ENCODE peak calls at places on chromosomes 12 and 14, in five cellular contexts. One of them, this sample, is unnamed. For H3K4me1 and H3K9me3, the result is how much of the 10 kb centered on the place peaks cover.

GRCh38 chr12:89669197-89669596 is 39.4 kb downstream of the ATP2B1 start:
- DNase-seq in mesenchymal stem cell: no peak
- DNase-seq in CD8-positive, alpha-beta T cell: no peak
- DNase-seq in upper lobe of right lung: no peak
- DNase-seq in HCT116: no peak
- DNase-seq in this sample: no peak

GRCh38 chr14:54893151-54893760 is 9.4 kb downstream of the GCH1 start:
- DNase-seq in upper lobe of right lung: no peak
- DNase-seq in mesenchymal stem cell: peak
- DNase-seq in HCT116: peak
- DNase-seq in CD8-positive, alpha-beta T cell: peak
- DNase-seq in this sample: no peak

GRCh38 chr12:66247741-66248140 is 54.6 kb upstream of the HELB start:
- DNase-seq in CD8-positive, alpha-beta T cell: no peak
- DNase-seq in upper lobe of right lung: no peak
- DNase-seq in mesenchymal stem cell: no peak
- DNase-seq in HCT116: no peak
- DNase-seq in this sample: no peak

GRCh38 chr14:88729159-88729558 is 63.6 kb downstream of the EML5 start:
- DNase-seq in CD8-positive, alpha-beta T cell: no peak
- DNase-seq in HCT116: no peak
- DNase-seq in upper lobe of right lung: no peak
- DNase-seq in mesenchymal stem cell: no peak
- DNase-seq in this sample: no peak

GRCh38 chr12:109758406-109759075 is 44.9 kb downstream of the FAM222A start:
- DNase-seq in HCT116: no peak
- DNase-seq in CD8-positive, alpha-beta T cell: peak
- DNase-seq in mesenchymal stem cell: no peak
- DNase-seq in upper lobe of right lung: peak
- DNase-seq in this sample: no peak

GRCh38 chr14:70955543-70956480 is 48.6 kb downstream of the PCNX1 start:
- DNase-seq in CD8-positive, alpha-beta T cell: peak
- DNase-seq in mesenchymal stem cell: peak
- DNase-seq in HCT116: no peak
- DNase-seq in upper lobe of right lung: no peak
- DNase-seq in this sample: no peak

GRCh38 chr12:127558363-127558762 is 708.6 kb upstream of the TMEM132C start:
- DNase-seq in mesenchymal stem cell: peak
- DNase-seq in HCT116: no peak
- DNase-seq in upper lobe of right lung: no peak
- DNase-seq in CD8-positive, alpha-beta T cell: no peak
- DNase-seq in this sample: no peak

GRCh38 chr12:94922561-94922960 is 80.9 kb downstream of the NDUFA12 start:
- DNase-seq in HCT116: no peak
- DNase-seq in CD8-positive, alpha-beta T cell: no peak
- DNase-seq in upper lobe of right lung: no peak
- DNase-seq in mesenchymal stem cell: no peak
- DNase-seq in this sample: no peak

GRCh38 chr14:53034036-53034435 is 83.2 kb upstream of the FERMT2 start:
- DNase-seq in upper lobe of right lung: no peak
- DNase-seq in CD8-positive, alpha-beta T cell: no peak
- DNase-seq in mesenchymal stem cell: no peak
- DNase-seq in HCT116: no peak
- DNase-seq in this sample: no peak

GRCh38 chr14:76089575-76089974 is 62.1 kb upstream of the GPATCH2L start:
- DNase-seq in upper lobe of right lung: no peak
- DNase-seq in HCT116: no peak
- DNase-seq in mesenchymal stem cell: no peak
- DNase-seq in CD8-positive, alpha-beta T cell: no peak
- DNase-seq in this sample: no peak

GRCh38 chr12:49040364-49040855 is 20.2 kb downstream of the KMT2D start:
- DNase-seq in mesenchymal stem cell: no peak
- DNase-seq in upper lobe of right lung: no peak
- DNase-seq in CD8-positive, alpha-beta T cell: no peak
- DNase-seq in HCT116: no peak
- DNase-seq in this sample: no peak

GRCh38 chr14:45810152-45810872 is 557.3 kb upstream of the MIS18BP1 start:
- DNase-seq in upper lobe of right lung: no peak
- DNase-seq in mesenchymal stem cell: peak
- DNase-seq in CD8-positive, alpha-beta T cell: no peak
- DNase-seq in HCT116: no peak
- DNase-seq in this sample: no peak

GRCh38 chr12:101338087-101338486 is 58.2 kb downstream of the UTP20 start:
- DNase-seq in CD8-positive, alpha-beta T cell: no peak
- DNase-seq in upper lobe of right lung: no peak
- DNase-seq in HCT116: no peak
- DNase-seq in mesenchymal stem cell: no peak
- DNase-seq in this sample: no peak

GRCh38 chr12:21831671-21832357 is 57.3 kb upstream of the KCNJ8 start:
- DNase-seq in HCT116: no peak
- DNase-seq in CD8-positive, alpha-beta T cell: no peak
- DNase-seq in upper lobe of right lung: no peak
- DNase-seq in mesenchymal stem cell: no peak
- DNase-seq in this sample: no peak

GRCh38 chr14:63896278-63896720 is 43.5 kb downstream of the SYNE2 start:
- DNase-seq in CD8-positive, alpha-beta T cell: no peak
- DNase-seq in mesenchymal stem cell: peak
- DNase-seq in upper lobe of right lung: no peak
- DNase-seq in HCT116: peak
- DNase-seq in this sample: no peak

GRCh38 chr14:32202468-32202865 is 602 bp downstream of the RNU6-8 start:
- DNase-seq in CD8-positive, alpha-beta T cell: no peak
- DNase-seq in HCT116: no peak
- DNase-seq in upper lobe of right lung: no peak
- DNase-seq in mesenchymal stem cell: peak
- DNase-seq in this sample: no peak

GRCh38 chr12:89038831-89039509 is 313.3 kb downstream of the DUSP6 start:
- DNase-seq in HCT116: no peak
- DNase-seq in upper lobe of right lung: no peak
- DNase-seq in mesenchymal stem cell: no peak
- DNase-seq in CD8-positive, alpha-beta T cell: no peak
- DNase-seq in this sample: no peak

GRCh38 chr14:104424406-104425072 is 155.0 kb upstream of the C14orf180 start:
- DNase-seq in mesenchymal stem cell: no peak
- DNase-seq in HCT116: no peak
- DNase-seq in upper lobe of right lung: peak
- DNase-seq in CD8-positive, alpha-beta T cell: no peak
- DNase-seq in this sample: no peak

GRCh38 chr14:104211242-104211641 is 72.9 kb downstream of the KIF26A start:
- DNase-seq in HCT116: no peak
- DNase-seq in CD8-positive, alpha-beta T cell: no peak
- DNase-seq in mesenchymal stem cell: no peak
- DNase-seq in upper lobe of right lung: no peak
- DNase-seq in this sample: no peak

GRCh38 chr14:24051789-24052655 is at the start of gene CARMIL3:
- DNase-seq in mesenchymal stem cell: peak
- DNase-seq in HCT116: no peak
- DNase-seq in CD8-positive, alpha-beta T cell: peak
- DNase-seq in upper lobe of right lung: peak
- DNase-seq in this sample: peak

GRCh38 chr12:124967016-124967739 is 21.8 kb downstream of the DHX37 start:
- DNase-seq in CD8-positive, alpha-beta T cell: no peak
- DNase-seq in HCT116: no peak
- DNase-seq in upper lobe of right lung: no peak
- DNase-seq in mesenchymal stem cell: no peak
- DNase-seq in this sample: no peak

GRCh38 chr12:102869571-102869970 is 47.5 kb downstream of the PAH start:
- DNase-seq in CD8-positive, alpha-beta T cell: no peak
- DNase-seq in HCT116: no peak
- DNase-seq in upper lobe of right lung: no peak
- DNase-seq in mesenchymal stem cell: no peak
- DNase-seq in this sample: no peak

GRCh38 chr12:103756443-103756842 is 84.6 kb downstream of the NT5DC3 start:
- DNase-seq in HCT116: no peak
- DNase-seq in CD8-positive, alpha-beta T cell: no peak
- DNase-seq in upper lobe of right lung: no peak
- DNase-seq in mesenchymal stem cell: no peak
- DNase-seq in this sample: no peak

GRCh38 chr14:30808576-30808975 is 65.8 kb upstream of the COCH start:
- DNase-seq in mesenchymal stem cell: no peak
- DNase-seq in upper lobe of right lung: no peak
- DNase-seq in HCT116: no peak
- DNase-seq in CD8-positive, alpha-beta T cell: no peak
- DNase-seq in this sample: no peak

GRCh38 chr12:59164991-59165718 is 244.9 kb upstream of the LRIG3 start:
- DNase-seq in mesenchymal stem cell: peak
- DNase-seq in upper lobe of right lung: no peak
- DNase-seq in CD8-positive, alpha-beta T cell: no peak
- DNase-seq in HCT116: peak
- DNase-seq in this sample: no peak

GRCh38 chr12:121038861-121039654 is at the start of gene OASL:
- DNase-seq in HCT116: no peak
- DNase-seq in CD8-positive, alpha-beta T cell: peak
- DNase-seq in upper lobe of right lung: peak
- DNase-seq in mesenchymal stem cell: no peak
- DNase-seq in this sample: peak

GRCh38 chr14:31232081-31232480 is 24.5 kb upstream of the HECTD1 start:
- DNase-seq in CD8-positive, alpha-beta T cell: no peak
- DNase-seq in upper lobe of right lung: no peak
- DNase-seq in HCT116: no peak
- DNase-seq in mesenchymal stem cell: no peak
- DNase-seq in this sample: no peak

GRCh38 chr12:13152756-13153155 is 43.8 kb upstream of the EMP1 start:
- DNase-seq in mesenchymal stem cell: no peak
- DNase-seq in CD8-positive, alpha-beta T cell: no peak
- DNase-seq in upper lobe of right lung: no peak
- DNase-seq in HCT116: no peak
- DNase-seq in this sample: no peak

GRCh38 chr12:2273288-2273687 is 220.5 kb downstream of the CACNA1C start:
- DNase-seq in mesenchymal stem cell: no peak
- DNase-seq in CD8-positive, alpha-beta T cell: no peak
- DNase-seq in HCT116: no peak
- DNase-seq in upper lobe of right lung: no peak
- DNase-seq in this sample: no peak

GRCh38 chr12:12427568-12427967 is 70.7 kb downstream of the BORCS5 start:
- DNase-seq in HCT116: no peak
- DNase-seq in mesenchymal stem cell: no peak
- DNase-seq in upper lobe of right lung: no peak
- DNase-seq in CD8-positive, alpha-beta T cell: no peak
- DNase-seq in this sample: no peak

GRCh38 chr12:1841606-1842182 is 21.3 kb downstream of the LRTM2 start:
- DNase-seq in HCT116: no peak
- DNase-seq in upper lobe of right lung: peak
- DNase-seq in mesenchymal stem cell: no peak
- DNase-seq in CD8-positive, alpha-beta T cell: no peak
- DNase-seq in this sample: no peak

GRCh38 chr12:122368361-122369073 is 54.0 kb downstream of the CLIP1 start:
- DNase-seq in CD8-positive, alpha-beta T cell: no peak
- DNase-seq in HCT116: no peak
- DNase-seq in upper lobe of right lung: no peak
- DNase-seq in mesenchymal stem cell: peak
- DNase-seq in this sample: no peak

GRCh38 chr14:97359391-97359790 is 562.2 kb downstream of the VRK1 start:
- DNase-seq in upper lobe of right lung: no peak
- DNase-seq in HCT116: no peak
- DNase-seq in CD8-positive, alpha-beta T cell: no peak
- DNase-seq in mesenchymal stem cell: no peak
- DNase-seq in this sample: no peak

GRCh38 chr12:116556964-116557706 is 2.0 kb upstream of the MAP1LC3B2 start:
- DNase-seq in CD8-positive, alpha-beta T cell: no peak
- DNase-seq in upper lobe of right lung: no peak
- DNase-seq in HCT116: no peak
- DNase-seq in mesenchymal stem cell: peak
- DNase-seq in this sample: no peak
- H3K27ac ChIP-seq in CD8-positive, alpha-beta T cell: no peak
- H3K27ac ChIP-seq in upper lobe of right lung: no peak
- H3K27ac ChIP-seq in HCT116: no peak
- H3K27ac ChIP-seq in mesenchymal stem cell: no peak
- H3K27ac ChIP-seq in this sample: no peak

GRCh38 chr12:6372403-6373003 is 2.9 kb downstream of the SCNN1A start:
- DNase-seq in upper lobe of right lung: peak
- DNase-seq in mesenchymal stem cell: peak
- DNase-seq in HCT116: peak
- DNase-seq in CD8-positive, alpha-beta T cell: no peak
- DNase-seq in this sample: no peak
- H3K4me1 ChIP-seq in upper lobe of right lung: half or more
- H3K4me1 ChIP-seq in mesenchymal stem cell: half or more
- H3K4me1 ChIP-seq in HCT116: half or more
- H3K4me1 ChIP-seq in CD8-positive, alpha-beta T cell: under half
- H3K4me1 ChIP-seq in this sample: under half

GRCh38 chr14:105745433-105746123 is 219.2 kb downstream of the TMEM121 start:
- DNase-seq in HCT116: no peak
- DNase-seq in mesenchymal stem cell: no peak
- DNase-seq in CD8-positive, alpha-beta T cell: no peak
- DNase-seq in upper lobe of right lung: no peak
- DNase-seq in this sample: no peak

GRCh38 chr14:105748204-105748578 is 221.8 kb downstream of the TMEM121 start:
- DNase-seq in CD8-positive, alpha-beta T cell: no peak
- DNase-seq in upper lobe of right lung: peak
- DNase-seq in HCT116: no peak
- DNase-seq in mesenchymal stem cell: no peak
- DNase-seq in this sample: no peak

GRCh38 chr14:105742531-105742848 is 216.1 kb downstream of the TMEM121 start:
- DNase-seq in mesenchymal stem cell: no peak
- DNase-seq in CD8-positive, alpha-beta T cell: no peak
- DNase-seq in HCT116: no peak
- DNase-seq in upper lobe of right lung: no peak
- DNase-seq in this sample: no peak

DNA sequence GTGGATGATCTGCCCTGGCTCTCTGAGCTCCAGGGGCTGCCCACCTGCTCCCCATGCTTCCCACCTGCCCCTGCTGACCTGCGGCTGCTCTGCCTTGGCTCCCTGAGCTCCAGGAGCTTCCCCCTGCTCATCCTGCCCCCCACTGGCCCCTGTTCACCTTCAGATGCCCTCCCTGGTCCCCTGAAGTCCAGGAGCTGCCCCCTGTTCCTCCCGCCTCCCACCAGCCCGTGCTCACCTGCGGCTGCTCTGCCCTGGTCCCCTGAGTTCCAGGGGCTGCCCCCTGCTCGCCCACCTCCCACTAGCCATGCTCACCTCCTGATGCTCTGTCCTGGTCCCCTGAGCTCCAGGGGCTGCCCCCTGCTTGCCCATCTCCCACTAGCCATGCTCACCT is 219.7 kb downstream of the TMEM121 start:
- DNase-seq in mesenchymal stem cell: no peak
- DNase-seq in HCT116: no peak
- DNase-seq in upper lobe of right lung: peak
- DNase-seq in CD8-positive, alpha-beta T cell: no peak
- DNase-seq in this sample: no peak
- H3K9me3 ChIP-seq in mesenchymal stem cell: under half
- H3K9me3 ChIP-seq in HCT116: under half
- H3K9me3 ChIP-seq in upper lobe of right lung: under half
- H3K9me3 ChIP-seq in CD8-positive, alpha-beta T cell: under half
- H3K9me3 ChIP-seq in this sample: under half

GRCh38 chr12:20314325-20314724 is 54.0 kb upstream of the PDE3A start:
- DNase-seq in upper lobe of right lung: no peak
- DNase-seq in CD8-positive, alpha-beta T cell: no peak
- DNase-seq in mesenchymal stem cell: peak
- DNase-seq in HCT116: no peak
- DNase-seq in this sample: no peak

GRCh38 chr12:20320552-20320951 is 47.8 kb upstream of the PDE3A start:
- DNase-seq in upper lobe of right lung: no peak
- DNase-seq in CD8-positive, alpha-beta T cell: no peak
- DNase-seq in HCT116: no peak
- DNase-seq in mesenchymal stem cell: no peak
- DNase-seq in this sample: no peak

GRCh38 chr12:20319374-20319773 is 49.0 kb upstream of the PDE3A start:
- DNase-seq in CD8-positive, alpha-beta T cell: no peak
- DNase-seq in mesenchymal stem cell: no peak
- DNase-seq in upper lobe of right lung: no peak
- DNase-seq in HCT116: no peak
- DNase-seq in this sample: no peak

GRCh38 chr12:20317554-20317953 is 50.8 kb upstream of the PDE3A start:
- DNase-seq in HCT116: no peak
- DNase-seq in mesenchymal stem cell: no peak
- DNase-seq in CD8-positive, alpha-beta T cell: no peak
- DNase-seq in upper lobe of right lung: no peak
- DNase-seq in this sample: no peak
- H3K27ac ChIP-seq in HCT116: no peak
- H3K27ac ChIP-seq in mesenchymal stem cell: no peak
- H3K27ac ChIP-seq in CD8-positive, alpha-beta T cell: no peak
- H3K27ac ChIP-seq in upper lobe of right lung: no peak
- H3K27ac ChIP-seq in this sample: no peak